ENCODE peak calls at places on chromosomes 3 and 15, in five cellular contexts. C is right atrium auricular region, T is psoas muscle, X is neural progenitor cell, V is left ventricle myocardium inferior. O is an unnamed sample.

GRCh38 chr3:94137377-94137776 is 74.5 kb downstream of the NSUN3 start:
- DNase-seq in C (no peak), T (no peak), X (no peak), V (no peak), O (no peak)

GRCh38 chr15:60096157-60096556 is 92.0 kb downstream of the FOXB1 start:
- DNase-seq in C (no peak), T (no peak), X (no peak), V (no peak), O (no peak)

GRCh38 chr3:11201246-11202024 is 47.1 kb downstream of the HRH1 start:
- DNase-seq in C (no peak), T (no peak), X (no peak), V (no peak), O (no peak)

GRCh38 chr3:178405456-178405970 is 130.7 kb upstream of the KCNMB2 start:
- DNase-seq in C (no peak), T (no peak), X (no peak), V (no peak), O (no peak)

GRCh38 chr3:47276558-47276957 is 6.0 kb downstream of the KIF9 start:
- DNase-seq in C (no peak), T (no peak), X (no peak), V (no peak), O (no peak)

GRCh38 chr3:30232546-30232945 is 373.9 kb upstream of the TGFBR2 start:
- DNase-seq in C (no peak), T (no peak), X (no peak), V (no peak), O (no peak)

GRCh38 chr3:39255503-39256325 is 24.1 kb downstream of the CX3CR1 start:
- DNase-seq in C (no peak), T (no peak), X (no peak), V (no peak), O (no peak)

GRCh38 chr3:45170071-45170470 is 23.9 kb upstream of the CDCP1 start:
- DNase-seq in C (no peak), T (peak; percentile 77), X (no peak), V (peak; percentile 64), O (no peak)

GRCh38 chr3:101809178-101810022 is 30.4 kb downstream of the NXPE3 start:
- DNase-seq in C (no peak), T (no peak), X (peak; percentile 65), V (no peak), O (peak; percentile 39)

GRCh38 chr3:171770689-171771620 is 39.3 kb downstream of the PLD1 start:
- DNase-seq in C (no peak), T (no peak), X (no peak), V (no peak), O (peak; percentile 52)

GRCh38 chr15:81950841-81951414 is 94.9 kb downstream of the MEX3B start:
- DNase-seq in C (no peak), T (no peak), X (no peak), V (no peak), O (peak; percentile 17)

GRCh38 chr15:64387562-64388168 is at the start of gene TRIP4:
- DNase-seq in C (peak; percentile 96), T (peak; percentile 96), X (peak; percentile 93), V (peak; percentile 94), O (peak; percentile 92)

GRCh38 chr3:142958707-142959106 is 4.8 kb downstream of the PAQR9 start:
- DNase-seq in C (no peak), T (peak; percentile 59), X (no peak), V (no peak), O (no peak)

GRCh38 chr3:181700168-181701087 is 11.3 kb upstream of the SOX2 start:
- DNase-seq in C (no peak), T (no peak), X (peak; percentile 91), V (peak; percentile 40), O (peak; percentile 75)

GRCh38 chr15:22883196-22883595 is 44.7 kb downstream of the NIPA2 start:
- DNase-seq in C (no peak), T (no peak), X (no peak), V (no peak), O (no peak)

GRCh38 chr3:165194477-165195135 is 1.6 kb downstream of the SLITRK3 start:
- DNase-seq in C (no peak), T (no peak), X (peak; percentile 28), V (no peak), O (peak; percentile 43)

GRCh38 chr3:61876797-61877196 is 315.4 kb downstream of the PTPRG start:
- DNase-seq in C (no peak), T (no peak), X (no peak), V (no peak), O (no peak)

GRCh38 chr15:82548700-82549099 is 8.4 kb upstream of the RPS17 start:
- DNase-seq in C (no peak), T (no peak), X (no peak), V (no peak), O (no peak)

GRCh38 chr3:160801386-160802118 is 45.5 kb downstream of the PPM1L start:
- DNase-seq in C (peak; percentile 74), T (peak; percentile 77), X (no peak), V (peak; percentile 24), O (no peak)

GRCh38 chr3:72299321-72299802 is 514.4 kb upstream of the PROK2 start:
- DNase-seq in C (no peak), T (no peak), X (no peak), V (no peak), O (no peak)

GRCh38 chr3:160830792-160831191 is 74.8 kb downstream of the PPM1L start:
- DNase-seq in C (no peak), T (no peak), X (no peak), V (no peak), O (no peak)

GRCh38 chr3:197392961-197393360 is 94.5 kb upstream of the DLG1 start:
- DNase-seq in C (peak; percentile 54), T (no peak), X (no peak), V (no peak), O (peak; percentile 0)

GRCh38 chr3:27213450-27213849 is 155.7 kb downstream of the NEK10 start:
- DNase-seq in C (no peak), T (no peak), X (no peak), V (no peak), O (peak; percentile 6)

GRCh38 chr15:50066693-50067092 is 52.3 kb downstream of the ATP8B4 start:
- DNase-seq in C (no peak), T (no peak), X (no peak), V (no peak), O (no peak)

DNA sequence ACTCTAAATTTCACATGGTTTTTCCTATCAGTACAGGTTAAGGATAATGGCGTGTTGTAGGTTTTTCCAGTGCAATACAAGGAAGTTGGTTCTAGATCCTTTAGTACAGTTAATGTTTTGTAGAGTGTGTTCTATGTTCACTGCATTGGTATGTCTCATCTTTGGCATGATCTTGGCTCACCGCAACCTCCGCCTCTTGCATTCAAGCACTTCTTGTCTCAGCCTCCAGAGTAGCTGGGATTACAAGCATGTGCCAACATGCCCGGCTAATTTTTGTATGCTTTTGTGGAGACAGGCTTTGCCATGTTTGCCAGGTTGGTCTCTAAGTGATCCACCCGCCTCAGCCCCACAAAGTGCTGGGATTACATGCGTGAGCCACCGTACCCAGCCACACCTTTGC is 30.4 kb downstream of the SNRPN start:
- DNase-seq in C (no peak), T (no peak), X (no peak), V (no peak), O (no peak)
- H3K36me3 ChIP-seq in C (peaks cover 51% of the 10 kb centered on the region), T (no peaks in the 10 kb centered on the region), X (peaks cover 21% of the 10 kb centered on the region), V (peaks cover 86% of the 10 kb centered on the region), O (peaks cover 10% of the 10 kb centered on the region)

DNA sequence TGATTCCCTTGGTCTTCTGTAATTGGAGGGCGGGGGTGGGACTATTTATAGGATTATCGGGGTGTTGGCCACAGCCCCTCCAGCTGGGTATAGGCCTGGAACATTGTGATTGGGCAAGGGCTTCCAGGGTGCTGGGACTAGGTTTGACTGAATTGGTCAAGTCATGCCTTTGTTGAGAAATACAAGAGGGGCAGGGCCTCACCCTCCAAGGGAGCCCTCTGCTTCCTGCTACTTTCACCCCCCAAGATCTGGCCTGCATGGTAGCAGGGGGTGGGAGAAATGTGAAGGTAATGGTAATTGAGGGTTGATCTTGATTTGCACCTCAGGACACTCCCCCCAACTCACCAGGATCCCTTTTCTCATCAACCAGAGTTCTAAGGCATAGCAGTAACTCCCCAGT is 25.2 kb downstream of the TRIM71 start:
- DNase-seq in C (no peak), T (no peak), X (peak; percentile 51), V (no peak), O (no peak)
- H3K4me3 ChIP-seq in C (no peak overlapping the region), T (no peak overlapping the region), X (peak overlapping the region; percentile 29), V (no peak overlapping the region), O (peak overlapping the region; percentile 6)

DNA sequence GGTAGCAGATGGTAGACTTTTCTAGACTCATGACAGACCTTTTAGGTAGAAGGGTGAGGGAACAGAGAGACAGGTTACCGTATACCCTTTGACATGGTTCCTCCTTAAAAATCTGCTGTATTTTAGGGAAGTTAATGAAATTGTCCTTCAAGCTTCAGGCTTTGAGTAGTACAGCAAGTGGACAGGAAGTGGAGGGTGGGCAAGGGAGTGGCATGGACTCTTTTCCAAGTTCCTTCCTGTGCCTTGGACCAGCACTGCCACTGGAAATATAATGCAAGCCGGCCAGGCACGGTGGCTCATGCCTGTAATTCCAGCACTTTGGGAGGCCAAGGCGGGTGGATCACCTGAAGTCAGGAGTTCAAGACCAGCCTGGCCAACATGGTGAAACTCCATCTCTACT is 156.1 kb upstream of the LRRFIP2 start:
- DNase-seq in C (no peak), T (no peak), X (no peak), V (no peak), O (no peak)
- H3K36me3 ChIP-seq in C (peaks cover 70% of the 10 kb centered on the region), T (peaks cover 15% of the 10 kb centered on the region), X (peaks cover 7% of the 10 kb centered on the region), V (peaks cover 84% of the 10 kb centered on the region), O (peaks cover 14% of the 10 kb centered on the region)

DNA sequence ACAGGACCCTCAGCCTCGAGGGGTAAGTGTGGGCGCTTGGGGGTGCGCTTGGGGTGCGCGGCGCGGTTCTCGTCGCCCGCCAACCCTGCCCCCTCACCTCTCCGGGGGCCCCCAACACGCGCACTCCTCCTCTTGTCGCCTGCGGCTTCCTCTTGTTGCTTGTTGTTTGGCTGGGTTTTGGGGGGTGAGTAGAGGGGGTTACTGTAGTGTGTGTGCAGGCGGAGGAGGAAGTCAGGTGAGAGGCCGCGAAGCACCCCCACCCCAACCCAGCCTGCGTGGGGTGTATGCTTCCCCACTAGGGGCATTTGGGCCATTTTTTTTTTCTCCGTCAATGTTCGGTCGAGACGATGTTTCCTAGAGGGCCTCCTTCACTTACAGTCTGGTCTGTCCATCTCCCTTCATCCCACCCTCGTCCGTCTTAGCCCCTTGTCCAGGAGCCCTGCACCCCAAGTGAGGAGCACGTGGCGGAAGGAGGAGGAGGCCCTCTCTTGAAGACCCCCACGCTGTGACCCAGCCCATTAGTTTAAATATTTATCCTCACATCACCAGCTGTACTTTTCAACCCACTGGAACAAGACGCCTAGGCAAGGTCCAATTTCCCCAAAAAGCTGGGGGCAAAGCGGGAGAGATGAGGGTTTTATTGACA is 20.4 kb upstream of the SATB1 start:
- DNase-seq in C (no peak), T (no peak), X (peak; percentile 27), V (no peak), O (no peak)
- H3K4me3 ChIP-seq in C (peak overlapping the region; percentile 64), T (peak overlapping the region; percentile 71), X (peak overlapping the region; percentile 79), V (peak overlapping the region; percentile 72), O (peak overlapping the region; percentile 63)

GRCh38 chr15:42171122-42171521 is 14.7 kb upstream of the PLA2G4F start:
- DNase-seq in C (no peak), T (no peak), X (no peak), V (no peak), O (no peak)
- H3K36me3 ChIP-seq in C (peaks cover 81% of the 10 kb centered on the region), T (peaks cover 6% of the 10 kb centered on the region), X (no peaks in the 10 kb centered on the region), V (peaks cover 93% of the 10 kb centered on the region), O (peaks cover 27% of the 10 kb centered on the region)